ENCODE peak calls at places on chromosomes 11 and 22, in nine cellular contexts. G is choroid plexus epithelial cell; N is psoas muscle; Y is BJ; F is Peyer's patch; I is left ventricle myocardium inferior; L is AG09309; B is HFF-Myc; E is CD4-positive, CD25-positive, alpha-beta regulatory T cell. Z is an unnamed sample.
A peak's percentile ranks its signal among the peaks of the same experiment; 100 is the strongest.

GRCh38 chr11:70462818-70463477 is 64.6 kb downstream of the CTTN start:
- DNase-seq in E (no peak), G (no peak), F (no peak), Y (no peak), N (no peak), I (no peak), L (no peak), B (no peak), Z (no peak)

GRCh38 chr11:68261749-68262543 is 9.8 kb downstream of the C11orf24 start:
- DNase-seq in E (no peak), L (no peak), Y (no peak), B (no peak), I (no peak), N (no peak), F (no peak), G (no peak), Z (no peak)

GRCh38 chr11:107697291-107697690 is 14.6 kb downstream of the SLN start:
- DNase-seq in F (no peak), G (no peak), Y (no peak), N (no peak), I (no peak), B (no peak), E (no peak), L (no peak), Z (no peak)

GRCh38 chr11:26905368-26905767 is 88.5 kb upstream of the FIBIN start:
- DNase-seq in L (no peak), B (peak; percentile 47), N (no peak), F (no peak), Y (peak; percentile 15), G (peak; percentile 59), I (no peak), E (no peak), Z (no peak)

GRCh38 chr11:95241673-95242072 is 10.7 kb upstream of the SESN3 start:
- DNase-seq in I (no peak), F (no peak), E (no peak), Y (no peak), L (no peak), B (no peak), G (no peak), N (no peak), Z (no peak)

GRCh38 chr11:62925745-62926668 is 4.8 kb upstream of the CHRM1 start:
- DNase-seq in Y (no peak), E (no peak), B (no peak), I (no peak), N (no peak), F (no peak), L (no peak), G (no peak), Z (no peak)

GRCh38 chr11:27830206-27830605 is 130.0 kb upstream of the BDNF start:
- DNase-seq in N (no peak), B (no peak), L (no peak), Y (no peak), E (no peak), I (no peak), G (peak; percentile 20), F (no peak), Z (no peak)

GRCh38 chr11:68009391-68010000 is 631 bp upstream of the ALDH3B1 start:
- DNase-seq in N (no peak), G (peak; percentile 58), I (no peak), Y (no peak), B (no peak), E (peak; percentile 39), F (peak; percentile 57), L (no peak), Z (no peak)

GRCh38 chr11:37786214-37786755 is 1188.2 kb upstream of the RAG2 start:
- DNase-seq in Y (peak; percentile 18), L (no peak), F (no peak), B (no peak), N (no peak), I (no peak), E (no peak), G (peak; percentile 25), Z (peak; percentile 31)

GRCh38 chr11:11701070-11701469 is 79.3 kb upstream of the GALNT18 start:
- DNase-seq in N (no peak), I (no peak), G (peak; percentile 2), E (no peak), F (no peak), Y (peak; percentile 1), L (peak; percentile 14), B (no peak), Z (no peak)

GRCh38 chr11:62336949-62337681 is at the start of gene ASRGL1:
- DNase-seq in G (peak; percentile 48), L (no peak), E (peak; percentile 72), F (peak; percentile 73), I (peak; percentile 87), Y (no peak), N (peak; percentile 93), B (peak; percentile 22), Z (no peak)

GRCh38 chr22:31556627-31557203 is 60.4 kb downstream of the SFI1 start:
- DNase-seq in I (no peak), B (no peak), F (no peak), N (no peak), L (no peak), Y (no peak), G (peak; percentile 73), E (peak; percentile 49), Z (no peak)

GRCh38 chr11:57379732-57380131 is 1.2 kb downstream of the PRG3 start:
- DNase-seq in Y (no peak), B (no peak), G (peak; percentile 39), L (no peak), E (no peak), F (no peak), N (no peak), I (no peak), Z (no peak)

GRCh38 chr11:42840176-42840829 is 471.5 kb upstream of the API5 start:
- DNase-seq in G (no peak), F (no peak), E (no peak), B (no peak), Y (no peak), N (no peak), I (no peak), L (no peak), Z (no peak)

GRCh38 chr11:42840856-42841255 is 470.9 kb upstream of the API5 start:
- DNase-seq in E (no peak), L (no peak), B (no peak), N (no peak), Y (no peak), G (no peak), I (no peak), F (no peak), Z (no peak)

GRCh38 chr11:42841563-42841962 is 470.2 kb upstream of the API5 start:
- DNase-seq in I (no peak), G (no peak), B (no peak), F (no peak), N (no peak), Y (no peak), L (no peak), E (no peak), Z (no peak)
- H3K4me3 ChIP-seq in I (no peak overlapping the region), G (no peak overlapping the region), B (no peak overlapping the region), F (no peak overlapping the region), N (no peak overlapping the region), Y (no peak overlapping the region), L (no peak overlapping the region), E (no peak overlapping the region), Z (no peak overlapping the region)

GRCh38 chr11:3626250-3626960 is 15.4 kb downstream of the ART5 start:
- DNase-seq in Y (no peak), L (no peak), N (peak; percentile 73), E (no peak), G (no peak), B (no peak), I (peak; percentile 69), F (no peak), Z (no peak)
- H3K4me3 ChIP-seq in Y (no peak overlapping the region), L (no peak overlapping the region), N (peak overlapping the region; percentile 2), E (no peak overlapping the region), G (no peak overlapping the region), B (no peak overlapping the region), I (peak overlapping the region; percentile 14), F (no peak overlapping the region), Z (no peak overlapping the region)

DNA sequence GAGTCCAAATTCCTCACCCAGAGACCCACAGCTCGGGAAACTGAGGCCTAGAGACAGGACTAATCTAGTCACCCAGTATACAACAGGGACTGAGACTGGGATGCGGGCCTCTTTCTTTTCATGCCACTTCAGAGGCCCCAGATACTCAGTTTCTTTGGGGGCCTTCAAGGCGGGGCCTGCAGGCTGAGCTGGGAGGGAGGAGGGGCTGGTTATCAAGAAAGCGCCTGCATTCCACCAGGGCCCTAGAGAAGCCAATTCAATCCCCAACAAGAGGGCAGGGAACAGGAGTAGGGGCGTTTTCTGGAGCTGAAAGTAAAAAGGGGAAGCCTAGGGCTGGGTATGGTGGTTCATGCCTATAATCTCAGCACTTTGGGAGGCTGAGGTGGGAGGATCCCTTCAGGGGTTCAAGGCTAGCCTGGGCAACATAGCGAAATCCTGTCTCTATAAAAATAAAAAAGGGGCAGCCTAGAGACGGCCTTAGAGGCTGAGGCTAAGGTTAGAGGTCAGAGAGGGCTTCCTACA is 1.6 kb downstream of the ATG2A start:
- DNase-seq in Y (no peak), B (no peak), L (no peak), E (no peak), N (no peak), I (no peak), G (no peak), F (no peak), Z (no peak)
- H3K4me3 ChIP-seq in Y (peak overlapping the region; percentile 69), B (peak overlapping the region; percentile 95), L (peak overlapping the region; percentile 84), E (no peak overlapping the region), N (peak overlapping the region; percentile 91), I (peak overlapping the region; percentile 75), G (peak overlapping the region; percentile 76), F (peak overlapping the region; percentile 88), Z (peak overlapping the region; percentile 97)

GRCh38 chr11:118819687-118820086 is 28.7 kb upstream of the DDX6 start:
- DNase-seq in I (no peak), B (no peak), E (no peak), Y (no peak), N (no peak), L (no peak), G (no peak), F (no peak), Z (no peak)

GRCh38 chr11:118818130-118818529 is 27.2 kb upstream of the DDX6 start:
- DNase-seq in B (no peak), L (no peak), F (no peak), N (no peak), Y (no peak), E (no peak), G (no peak), I (no peak), Z (no peak)

DNA sequence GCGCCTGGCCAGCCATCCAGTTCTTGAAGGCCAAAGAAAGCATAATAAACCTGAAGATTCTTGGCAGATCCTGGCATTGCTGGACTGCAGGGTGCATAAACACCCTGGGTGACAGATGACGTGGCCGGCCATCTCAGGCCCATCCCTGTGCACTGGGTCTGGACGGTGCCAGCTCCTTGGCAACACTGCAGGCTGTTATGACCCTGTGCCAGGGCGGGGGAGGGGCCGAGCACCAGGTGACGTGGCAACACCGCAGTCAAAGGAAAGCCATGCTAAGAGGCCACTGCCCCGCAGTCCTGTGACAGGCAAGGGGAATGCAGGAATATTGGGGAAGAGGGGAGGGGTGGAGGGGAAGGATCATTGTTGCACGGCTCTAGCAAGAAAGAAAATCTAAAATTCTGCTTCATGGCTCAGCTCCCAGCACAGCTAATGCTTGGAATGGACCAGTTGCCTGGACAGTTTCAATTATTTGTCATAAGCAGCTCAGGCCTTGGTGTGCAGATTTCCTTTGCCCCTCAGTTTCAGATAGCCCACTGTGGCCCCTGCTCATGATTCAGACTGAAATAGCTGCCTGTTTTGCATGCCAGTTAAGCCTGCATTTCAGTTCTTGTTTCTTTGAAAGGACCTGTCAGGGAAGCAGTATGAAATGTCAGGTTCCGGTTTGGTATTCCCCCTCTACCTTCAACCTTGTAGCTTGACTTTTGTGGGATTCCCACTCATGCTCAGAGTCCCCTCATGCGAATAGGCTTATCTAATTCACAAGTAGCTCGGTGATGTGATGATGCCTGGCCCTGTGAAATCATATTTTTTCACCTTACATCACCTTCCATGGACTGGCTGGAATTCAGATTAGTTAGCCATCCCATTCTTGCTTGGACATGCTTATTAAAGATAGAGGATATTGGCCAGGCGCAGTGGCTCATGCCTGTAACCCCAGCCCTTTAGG is 29.7 kb upstream of the DDX6 start:
- DNase-seq in E (no peak), I (peak; percentile 75), F (peak; percentile 72), N (peak; percentile 95), B (no peak), G (no peak), L (peak; percentile 3), Y (no peak), Z (no peak)
- H3K4me3 ChIP-seq in E (no peak overlapping the region), I (no peak overlapping the region), F (no peak overlapping the region), N (no peak overlapping the region), B (no peak overlapping the region), G (no peak overlapping the region), L (no peak overlapping the region), Y (no peak overlapping the region), Z (no peak overlapping the region)